ENCODE peak calls at places on chromosomes 1 and 21, in four cellular contexts. One of them, this sample, is unnamed.

GRCh38 chr1:13478687-13479086 is 35.1 kb downstream of the LRRC38 start:
- DNase-seq in T-helper 1 cell: no peak
- DNase-seq in left colon: no peak
- DNase-seq in AG09309: no peak
- DNase-seq in this sample: no peak

GRCh38 chr1:59139396-59139795 is 157.5 kb upstream of the FGGY start:
- DNase-seq in T-helper 1 cell: no peak
- DNase-seq in left colon: no peak
- DNase-seq in AG09309: no peak
- DNase-seq in this sample: no peak

GRCh38 chr1:9061949-9062555 is 7.4 kb downstream of the SLC2A5 start:
- DNase-seq in T-helper 1 cell: no peak
- DNase-seq in left colon: no peak
- DNase-seq in AG09309: no peak
- DNase-seq in this sample: peak

GRCh38 chr1:167625040-167625823 is 4.8 kb upstream of the RCSD1 start:
- DNase-seq in T-helper 1 cell: no peak
- DNase-seq in left colon: no peak
- DNase-seq in AG09309: no peak
- DNase-seq in this sample: no peak

GRCh38 chr1:69739181-69739580 is 171.5 kb downstream of the LRRC7 start:
- DNase-seq in T-helper 1 cell: no peak
- DNase-seq in left colon: no peak
- DNase-seq in AG09309: no peak
- DNase-seq in this sample: no peak

GRCh38 chr21:14545906-14546480 is at the start of gene SAMSN1:
- DNase-seq in T-helper 1 cell: peak
- DNase-seq in left colon: peak
- DNase-seq in AG09309: no peak
- DNase-seq in this sample: no peak

GRCh38 chr1:161304927-161305871 is 4.6 kb downstream of the MPZ start:
- DNase-seq in T-helper 1 cell: no peak
- DNase-seq in left colon: no peak
- DNase-seq in AG09309: no peak
- DNase-seq in this sample: no peak

GRCh38 chr21:45234127-45234526 is 53.6 kb downstream of the POFUT2 start:
- DNase-seq in T-helper 1 cell: no peak
- DNase-seq in left colon: no peak
- DNase-seq in AG09309: no peak
- DNase-seq in this sample: no peak

GRCh38 chr1:58858344-58858673 is 74.5 kb upstream of the JUN start:
- DNase-seq in T-helper 1 cell: peak
- DNase-seq in left colon: no peak
- DNase-seq in AG09309: no peak
- DNase-seq in this sample: no peak

GRCh38 chr1:204091066-204091465 is 18.2 kb downstream of the SOX13 start:
- DNase-seq in T-helper 1 cell: no peak
- DNase-seq in left colon: no peak
- DNase-seq in AG09309: no peak
- DNase-seq in this sample: no peak

GRCh38 chr1:15797614-15798390 is 9.6 kb downstream of the UQCRHL start:
- DNase-seq in T-helper 1 cell: no peak
- DNase-seq in left colon: no peak
- DNase-seq in AG09309: no peak
- DNase-seq in this sample: no peak

GRCh38 chr1:233787599-233787998 is 116.9 kb upstream of the SLC35F3 start:
- DNase-seq in T-helper 1 cell: no peak
- DNase-seq in left colon: no peak
- DNase-seq in AG09309: no peak
- DNase-seq in this sample: no peak

GRCh38 chr1:100462291-100463040 is 75.5 kb upstream of the GPR88 start:
- DNase-seq in T-helper 1 cell: no peak
- DNase-seq in left colon: peak
- DNase-seq in AG09309: no peak
- DNase-seq in this sample: no peak

GRCh38 chr1:71667224-71667623 is 586.4 kb upstream of the ZRANB2 start:
- DNase-seq in T-helper 1 cell: no peak
- DNase-seq in left colon: no peak
- DNase-seq in AG09309: no peak
- DNase-seq in this sample: no peak

GRCh38 chr21:34909492-34910292 is 139.4 kb downstream of the RUNX1 start:
- DNase-seq in T-helper 1 cell: no peak
- DNase-seq in left colon: no peak
- DNase-seq in AG09309: no peak
- DNase-seq in this sample: no peak

GRCh38 chr1:160205242-160205973 is at the start of gene PEA15:
- DNase-seq in T-helper 1 cell: peak
- DNase-seq in left colon: peak
- DNase-seq in AG09309: no peak
- DNase-seq in this sample: peak

GRCh38 chr1:160206421-160207117 is 1.4 kb downstream of the PEA15 start:
- DNase-seq in T-helper 1 cell: no peak
- DNase-seq in left colon: no peak
- DNase-seq in AG09309: peak
- DNase-seq in this sample: peak

GRCh38 chr1:30743584-30744059 is 14.0 kb downstream of the LAPTM5 start:
- DNase-seq in T-helper 1 cell: peak
- DNase-seq in left colon: no peak
- DNase-seq in AG09309: no peak
- DNase-seq in this sample: no peak

GRCh38 chr1:73044241-73044640 is 761.9 kb upstream of the NEGR1 start:
- DNase-seq in T-helper 1 cell: no peak
- DNase-seq in left colon: peak
- DNase-seq in AG09309: no peak
- DNase-seq in this sample: no peak

GRCh38 chr1:19113362-19114092 is 96.5 kb downstream of the UBR4 start:
- DNase-seq in T-helper 1 cell: peak
- DNase-seq in left colon: peak
- DNase-seq in AG09309: no peak
- DNase-seq in this sample: peak

GRCh38 chr1:239098400-239099037 is 287.8 kb upstream of the CHRM3 start:
- DNase-seq in T-helper 1 cell: no peak
- DNase-seq in left colon: no peak
- DNase-seq in AG09309: no peak
- DNase-seq in this sample: no peak

GRCh38 chr1:5990913-5991783 is 1.1 kb downstream of the NPHP4 start:
- DNase-seq in T-helper 1 cell: peak
- DNase-seq in left colon: peak
- DNase-seq in AG09309: no peak
- DNase-seq in this sample: no peak

This sample was measured in T1000.